ENCODE peak calls at places on chromosomes 4 and X, in five cellular contexts. F, B, T, U and G are unnamed samples.

GRCh38 chrX:33062016-33062415 is 149.3 kb downstream of the DMD start:
- DNase-seq in F (no peak), B (no peak), T (no peak), U (no peak), G (no peak)

GRCh38 chrX:48059296-48059639 is 12.2 kb downstream of the ZNF630 start:
- DNase-seq in F (no peak), B (no peak), T (no peak), U (no peak), G (no peak)

GRCh38 chrX:135688137-135688536 is 25.3 kb upstream of the CT45A1 start:
- DNase-seq in F (no peak), B (peak), T (no peak), U (no peak), G (no peak)

GRCh38 chrX:15664487-15665444 is at the start of gene CLTRN:
- DNase-seq in F (peak), B (peak), T (no peak), U (no peak), G (no peak)

GRCh38 chr4:985123-985830 is 1.6 kb upstream of the IDUA start:
- DNase-seq in F (peak), B (peak), T (no peak), U (no peak), G (no peak)

GRCh38 chr4:56078866-56079265 is 130.1 kb downstream of the CEP135 start:
- DNase-seq in F (no peak), B (no peak), T (no peak), U (no peak), G (no peak)

GRCh38 chrX:103175944-103176753 is 38.8 kb upstream of the BEX4 start:
- DNase-seq in F (peak), B (peak), T (peak), U (no peak), G (no peak)

GRCh38 chr4:52157641-52158316 is 106.7 kb downstream of the SPATA18 start:
- DNase-seq in F (no peak), B (no peak), T (no peak), U (no peak), G (no peak)

GRCh38 chr4:99832313-99832712 is 15.7 kb downstream of the DAPP1 start:
- DNase-seq in F (no peak), B (no peak), T (no peak), U (no peak), G (no peak)

GRCh38 chr4:113635739-113636437 is 125.7 kb downstream of the CAMK2D start:
- DNase-seq in F (no peak), B (no peak), T (no peak), U (peak), G (peak)

GRCh38 chrX:2412131-2412530 is 88.6 kb downstream of the DHRSX start:
- DNase-seq in F (no peak), B (no peak), T (no peak), U (no peak), G (no peak)

GRCh38 chrX:39377773-39378172 is 576.5 kb downstream of the MID1IP1 start:
- DNase-seq in F (no peak), B (no peak), T (no peak), U (no peak), G (no peak)

GRCh38 chr4:25503779-25504178 is 126.7 kb downstream of the ANAPC4 start:
- DNase-seq in F (no peak), B (no peak), T (no peak), U (no peak), G (no peak)

GRCh38 chr4:137367608-137368007 is 164.7 kb downstream of the PCDH18 start:
- DNase-seq in F (peak), B (no peak), T (no peak), U (peak), G (no peak)

GRCh38 chrX:148659481-148659880 is 159.1 kb downstream of the AFF2 start:
- DNase-seq in F (peak), B (no peak), T (no peak), U (no peak), G (no peak)

GRCh38 chrX:115499112-115499805 is 61.7 kb upstream of the PLS3 start:
- DNase-seq in F (no peak), B (no peak), T (no peak), U (no peak), G (no peak)

GRCh38 chr4:2958446-2958845 is 4.8 kb downstream of the NOP14 start:
- DNase-seq in F (no peak), B (no peak), T (no peak), U (no peak), G (no peak)

GRCh38 chr4:82519776-82520175 is 42.0 kb downstream of the TMEM150C start:
- DNase-seq in F (peak), B (no peak), T (no peak), U (no peak), G (no peak)

GRCh38 chr4:99180367-99181169 is 36.5 kb upstream of the ADH4 start:
- DNase-seq in F (peak), B (no peak), T (no peak), U (peak), G (no peak)

GRCh38 chrX:16089086-16089485 is 34.3 kb upstream of the GRPR start:
- DNase-seq in F (no peak), B (no peak), T (no peak), U (no peak), G (no peak)

GRCh38 chrX:91434351-91435168 is at the start of gene PABPC5:
- DNase-seq in F (peak), B (peak), T (peak), U (peak), G (peak)

GRCh38 chr4:99655315-99656081 is 2.1 kb downstream of the C4orf54 start:
- DNase-seq in F (peak), B (no peak), T (no peak), U (peak), G (no peak)

GRCh38 chr4:152938237-152938969 is 2.3 kb downstream of the FHDC1 start:
- DNase-seq in F (peak), B (peak), T (no peak), U (no peak), G (no peak)

GRCh38 chrX:15073313-15073712 is 196.6 kb downstream of the ASB9 start:
- DNase-seq in F (no peak), B (no peak), T (no peak), U (no peak), G (no peak)

GRCh38 chr4:53767503-53767902 is 176.2 kb upstream of the LNX1 start:
- DNase-seq in F (no peak), B (no peak), T (no peak), U (no peak), G (peak)

GRCh38 chr4:61786226-61786625 is 586.1 kb downstream of the ADGRL3 start:
- DNase-seq in F (no peak), B (no peak), T (no peak), U (no peak), G (no peak)

GRCh38 chr4:3660086-3660927 is 105.9 kb upstream of the ADRA2C start:
- DNase-seq in F (no peak), B (no peak), T (no peak), U (no peak), G (no peak)

GRCh38 chr4:186699298-186699697 is 24.4 kb downstream of the FAT1 start:
- DNase-seq in F (peak), B (no peak), T (no peak), U (no peak), G (no peak)

GRCh38 chr4:56786955-56787354 is 34.5 kb downstream of the SPINK2 start:
- DNase-seq in F (peak), B (peak), T (peak), U (peak), G (no peak)

GRCh38 chr4:136687118-136687517 is 845.2 kb downstream of the PCDH18 start:
- DNase-seq in F (no peak), B (peak), T (no peak), U (no peak), G (no peak)

GRCh38 chr4:109574443-109574850 is 14.4 kb downstream of the MCUB start:
- DNase-seq in F (no peak), B (no peak), T (no peak), U (no peak), G (no peak)

GRCh38 chrX:63581906-63582305 is 203.1 kb downstream of the ARHGEF9 start:
- DNase-seq in F (no peak), B (no peak), T (no peak), U (no peak), G (no peak)

GRCh38 chr4:46648088-46648744 is 258.3 kb upstream of the GABRA2 start:
- DNase-seq in F (peak), B (peak), T (peak), U (peak), G (peak)

GRCh38 chr4:138475116-138475515 is 233.0 kb upstream of the SLC7A11 start:
- DNase-seq in F (no peak), B (no peak), T (no peak), U (no peak), G (no peak)

DNA sequence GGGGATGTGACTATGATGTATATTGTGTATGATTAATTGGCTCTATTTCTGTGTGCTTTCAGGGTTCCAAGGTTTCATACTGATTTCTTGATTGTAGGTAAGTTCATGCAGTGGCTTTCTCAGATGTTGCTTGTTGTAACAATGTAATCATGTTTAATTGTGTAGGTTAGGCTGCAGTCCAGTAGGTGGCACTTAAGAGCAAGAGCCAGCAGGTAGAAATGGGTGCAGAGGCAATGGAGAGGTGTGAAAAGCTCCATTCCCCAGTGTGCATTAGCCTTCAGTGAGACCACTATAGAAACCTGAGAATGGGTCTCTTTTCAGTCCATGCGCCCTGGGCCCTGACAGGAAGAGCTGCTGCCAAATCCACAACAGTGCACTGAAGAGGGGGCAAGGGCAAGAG is 28.2 kb downstream of the DCAF12L2 start:
- DNase-seq in F (no peak), B (peak), T (peak), U (no peak), G (no peak)
- TF ChIP-seq CTCF in F (peak), B (peak), T (peak), U (no peak), G (peak)

DNA sequence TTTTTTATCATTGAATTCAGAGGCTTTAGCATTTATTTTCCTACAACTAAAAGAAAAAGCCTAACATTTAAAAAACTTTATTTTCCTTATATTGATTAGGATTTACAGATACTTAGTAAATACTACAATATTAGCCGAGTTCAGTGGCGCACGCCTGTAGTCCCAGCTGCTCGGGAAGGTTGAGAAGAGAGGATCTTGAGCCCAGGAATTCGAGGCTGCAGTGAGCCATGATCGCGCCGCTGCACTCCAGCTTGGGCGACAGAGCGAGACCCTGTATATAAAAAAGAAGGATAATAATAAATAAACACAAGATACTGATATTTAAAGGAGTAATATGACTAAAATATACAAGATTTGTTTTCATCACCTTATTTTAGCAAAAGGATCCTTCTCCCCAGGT is 686 bp upstream of the UPF3B start:
- DNase-seq in F (no peak), B (peak), T (no peak), U (no peak), G (no peak)
- H3K4me3 ChIP-seq in F (peak), B (peak), T (peak), U (peak), G (peak)

GRCh38 chr4:147863111-147863747 is 131.3 kb downstream of the ARHGAP10 start:
- DNase-seq in F (no peak), B (no peak), T (peak), U (no peak), G (no peak)
- TF ChIP-seq CTCF in F (no peak), B (no peak), T (peak), U (peak), G (peak)

GRCh38 chr4:40190465-40190864 is 6.4 kb upstream of the RHOH start:
- DNase-seq in F (no peak), B (no peak), T (no peak), U (no peak), G (no peak)
- H3K4me3 ChIP-seq in F (no peak), B (no peak), T (no peak), U (no peak), G (no peak)

GRCh38 chr4:111282035-111282434 is 659.2 kb upstream of the PITX2 start:
- DNase-seq in F (no peak), B (no peak), T (no peak), U (no peak), G (no peak)

GRCh38 chr4:111283066-111283677 is 660.3 kb upstream of the PITX2 start:
- DNase-seq in F (peak), B (peak), T (peak), U (peak), G (no peak)

GRCh38 chr4:111281219-111281618 is 658.3 kb upstream of the PITX2 start:
- DNase-seq in F (no peak), B (no peak), T (no peak), U (no peak), G (no peak)
- TF ChIP-seq CTCF in F (no peak), B (no peak), T (no peak), U (no peak), G (no peak)

GRCh38 chrX:81206471-81206870 is 4.6 kb downstream of the SH3BGRL start:
- DNase-seq in F (no peak), B (no peak), T (no peak), U (no peak), G (no peak)

GRCh38 chrX:81201692-81202412 is at the start of the genes HMGN5 and SH3BGRL:
- DNase-seq in F (peak), B (peak), T (peak), U (peak), G (peak)

GRCh38 chrX:81202413-81202794 is 502 bp downstream of the SH3BGRL start:
- DNase-seq in F (peak), B (peak), T (no peak), U (no peak), G (no peak)

DNA sequence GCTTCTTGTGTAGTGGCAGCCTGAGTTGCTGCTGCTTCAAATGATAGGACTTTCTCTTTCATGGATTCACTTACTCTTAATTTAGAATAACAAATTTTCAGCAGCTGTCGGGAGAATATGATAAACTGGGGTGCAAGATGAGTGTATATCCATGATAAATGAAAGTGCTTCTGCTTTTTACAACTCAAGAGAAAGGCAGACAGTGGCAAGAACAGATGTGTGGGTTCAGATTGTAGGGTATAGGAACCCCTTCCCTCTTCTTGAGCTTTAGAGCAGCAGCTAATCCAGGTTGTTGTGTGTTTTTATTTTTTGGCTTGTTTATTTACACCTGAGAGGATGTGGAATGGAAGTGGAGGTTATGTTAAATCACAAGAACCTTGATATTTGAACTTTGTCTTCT is 1.1 kb downstream of the SH3BGRL start:
- DNase-seq in F (no peak), B (no peak), T (no peak), U (no peak), G (no peak)
- H3K4me3 ChIP-seq in F (peak), B (peak), T (peak), U (peak), G (peak)

DNA sequence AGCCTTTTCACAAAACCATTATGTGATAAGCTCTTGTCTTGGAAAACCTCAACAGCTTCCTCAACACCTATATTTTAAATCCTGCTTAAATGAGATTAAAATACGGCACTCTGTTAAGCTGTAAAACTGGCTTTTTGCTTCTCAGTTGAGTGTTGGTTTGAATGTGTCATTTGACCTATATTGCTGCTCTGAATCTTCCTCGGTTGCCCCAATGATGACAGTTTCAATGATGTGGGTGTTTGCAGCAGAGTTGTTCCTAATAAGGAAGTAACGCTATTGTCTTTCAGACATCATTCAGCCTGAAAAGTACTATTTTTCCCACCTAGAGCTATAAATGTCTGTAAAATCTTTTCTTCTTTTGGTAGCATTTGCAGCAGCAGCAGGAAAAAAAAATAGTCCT is 332.9 kb downstream of the IL1RAPL1 start:
- DNase-seq in F (no peak), B (no peak), T (no peak), U (no peak), G (no peak)
- TF ChIP-seq CTCF in F (no peak), B (no peak), T (no peak), U (no peak), G (no peak)